ENCODE peak calls at places on chromosomes 5 and 9, in ten cellular contexts. D is stomach, V is esophagus squamous epithelium, A is body of pancreas, K is K562, B is colonic mucosa, L is gastrocnemius medialis, C is iPS DF 6.9, M is hepatocyte, O is IMR-90. N is an unnamed sample. For H3K36me3, the result is how much of the 10 kb centered on the place peaks cover.

GRCh38 chr5:10633271-10634049 is 69.6 kb downstream of the ANKRD33B start:
- DNase-seq in D (no peak), V (no peak), A (no peak), K (no peak), B (no peak), L (no peak), C (no peak), M (no peak), O (no peak), N (no peak)

GRCh38 chr5:160272041-160272663 is 40.2 kb downstream of the CCNJL start:
- DNase-seq in D (no peak), V (no peak), A (no peak), K (no peak), B (no peak), L (no peak), C (no peak), M (no peak), O (no peak), N (no peak)

GRCh38 chr9:120482424-120483186 is 97.4 kb downstream of the CDK5RAP2 start:
- DNase-seq in D (no peak), V (no peak), A (peak), K (no peak), B (no peak), L (peak), C (no peak), M (no peak), O (no peak), N (no peak)

GRCh38 chr9:124467410-124468060 is 17.3 kb downstream of the ADGRD2 start:
- DNase-seq in D (no peak), V (no peak), A (no peak), K (no peak), B (no peak), L (no peak), C (no peak), M (no peak), O (no peak), N (no peak)

GRCh38 chr5:53170748-53171349 is 61.3 kb upstream of the MOCS2 start:
- DNase-seq in D (no peak), V (no peak), A (no peak), K (peak), B (no peak), L (no peak), C (no peak), M (peak), O (peak), N (peak)

GRCh38 chr5:55675119-55675518 is 37.0 kb downstream of the SLC38A9 start:
- DNase-seq in D (no peak), V (no peak), A (no peak), K (no peak), B (no peak), L (no peak), C (no peak), M (no peak), O (peak), N (no peak)

GRCh38 chr5:153991168-153991567 is 47.5 kb downstream of the FAM114A2 start:
- DNase-seq in D (no peak), V (no peak), A (no peak), K (no peak), B (no peak), L (no peak), C (no peak), M (no peak), O (no peak), N (no peak)

GRCh38 chr9:38422555-38423245 is 1.6 kb downstream of the IGFBPL1 start:
- DNase-seq in D (no peak), V (no peak), A (no peak), K (no peak), B (no peak), L (no peak), C (no peak), M (no peak), O (no peak), N (no peak)

GRCh38 chr9:489198-490197 is 274.8 kb downstream of the DOCK8 start:
- DNase-seq in D (peak), V (no peak), A (peak), K (no peak), B (no peak), L (no peak), C (no peak), M (no peak), O (no peak), N (no peak)

GRCh38 chr5:135016926-135017325 is 17.1 kb downstream of the PITX1 start:
- DNase-seq in D (peak), V (no peak), A (no peak), K (no peak), B (peak), L (no peak), C (no peak), M (no peak), O (no peak), N (no peak)

GRCh38 chr9:129197978-129198736 is 20.1 kb upstream of the IER5L start:
- DNase-seq in D (no peak), V (no peak), A (peak), K (no peak), B (peak), L (peak), C (no peak), M (peak), O (peak), N (peak)

GRCh38 chr5:131932235-131932634 is 13.2 kb downstream of the MEIKIN start:
- DNase-seq in D (no peak), V (no peak), A (no peak), K (no peak), B (no peak), L (no peak), C (peak), M (no peak), O (no peak), N (no peak)

GRCh38 chr5:83025690-83026472 is 51.3 kb downstream of the TMEM167A start:
- DNase-seq in D (no peak), V (no peak), A (no peak), K (peak), B (no peak), L (no peak), C (no peak), M (no peak), O (peak), N (no peak)

GRCh38 chr5:177438468-177438867 is 8.1 kb upstream of the PRR7 start:
- DNase-seq in D (no peak), V (no peak), A (no peak), K (no peak), B (no peak), L (no peak), C (no peak), M (no peak), O (no peak), N (no peak)

GRCh38 chr5:62354028-62354874 is 48.2 kb downstream of the KIF2A start:
- DNase-seq in D (no peak), V (no peak), A (no peak), K (peak), B (no peak), L (no peak), C (no peak), M (peak), O (peak), N (peak)

GRCh38 chr9:74078647-74079046 is 418.5 kb upstream of the RORB start:
- DNase-seq in D (no peak), V (no peak), A (no peak), K (no peak), B (no peak), L (no peak), C (no peak), M (no peak), O (no peak), N (peak)

GRCh38 chr5:157390924-157391297 is 69.1 kb upstream of the NIPAL4 start:
- DNase-seq in D (no peak), V (no peak), A (no peak), K (no peak), B (no peak), L (no peak), C (no peak), M (no peak), O (no peak), N (no peak)

GRCh38 chr5:81128416-81128815 is 104.7 kb upstream of the CKMT2 start:
- DNase-seq in D (no peak), V (no peak), A (no peak), K (no peak), B (no peak), L (no peak), C (no peak), M (no peak), O (no peak), N (no peak)

DNA sequence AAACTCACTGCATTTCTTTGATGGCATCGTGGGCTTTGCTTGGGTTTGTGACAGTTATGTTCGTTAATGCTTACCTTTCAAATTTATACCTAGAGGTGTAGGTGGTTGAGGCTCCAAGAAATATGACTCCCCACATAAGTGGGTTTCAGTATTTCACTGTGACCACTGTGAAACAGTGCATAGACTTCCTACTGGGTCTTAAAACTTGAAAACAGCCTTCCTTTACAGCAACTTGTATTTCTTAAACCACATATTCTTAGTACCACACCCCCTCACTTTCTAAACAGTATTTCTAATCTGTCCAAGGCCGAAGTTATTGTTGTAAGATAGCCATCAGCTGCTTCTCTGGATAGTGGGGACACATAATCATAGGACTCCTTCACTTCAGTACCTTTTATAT is 48.3 kb downstream of the TMEFF1 start:
- DNase-seq in D (no peak), V (no peak), A (no peak), K (no peak), B (no peak), L (no peak), C (no peak), M (no peak), O (no peak), N (no peak)
- H3K36me3 ChIP-seq in D (under half), V (under half), A (under half), K (under half), B (under half), L (under half), C (under half), M (under half), O (under half), N (under half)

GRCh38 chr5:14187660-14188059 is 44.5 kb downstream of the TRIO start:
- DNase-seq in D (no peak), V (no peak), A (no peak), K (no peak), B (no peak), L (no peak), C (no peak), M (no peak), O (no peak), N (peak)
- H3K27ac ChIP-seq in D (peak), V (peak), A (no peak), K (no peak), B (no peak), L (no peak), C (no peak), M (no peak), O (peak), N (no peak)

GRCh38 chr9:96813607-96814006 is 35.7 kb upstream of the ZNF510 start:
- DNase-seq in D (no peak), V (no peak), A (no peak), K (no peak), B (no peak), L (no peak), C (no peak), M (no peak), O (no peak), N (no peak)

GRCh38 chr9:96817973-96818372 is 36.3 kb downstream of the ZNF782 start:
- DNase-seq in D (no peak), V (no peak), A (no peak), K (no peak), B (no peak), L (no peak), C (no peak), M (no peak), O (no peak), N (no peak)

DNA sequence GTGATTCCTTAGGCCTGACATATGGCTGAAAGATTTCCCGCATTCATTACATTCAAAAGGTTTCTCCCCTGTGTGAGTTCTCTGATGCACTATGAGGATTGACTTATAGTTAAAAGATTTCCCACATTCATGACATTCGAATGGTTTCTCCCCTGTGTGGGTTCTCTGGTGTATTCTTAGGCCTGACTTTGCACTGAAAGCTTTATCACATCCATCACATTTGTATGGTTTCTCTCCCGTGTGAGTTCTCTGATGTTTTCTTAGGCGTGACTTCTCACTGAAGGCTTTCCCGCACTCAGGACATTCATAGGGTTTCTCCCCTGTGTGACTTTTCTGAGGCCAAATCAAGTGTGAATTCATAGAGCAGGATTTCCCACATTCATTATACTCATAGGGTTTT is 35.8 kb downstream of the ZNF782 start:
- DNase-seq in D (no peak), V (no peak), A (no peak), K (no peak), B (no peak), L (no peak), C (no peak), M (no peak), O (no peak), N (no peak)
- H3K36me3 ChIP-seq in D (half or more), V (under half), A (under half), K (under half), B (under half), L (under half), C (under half), M (under half), O (under half), N (under half)

DNA sequence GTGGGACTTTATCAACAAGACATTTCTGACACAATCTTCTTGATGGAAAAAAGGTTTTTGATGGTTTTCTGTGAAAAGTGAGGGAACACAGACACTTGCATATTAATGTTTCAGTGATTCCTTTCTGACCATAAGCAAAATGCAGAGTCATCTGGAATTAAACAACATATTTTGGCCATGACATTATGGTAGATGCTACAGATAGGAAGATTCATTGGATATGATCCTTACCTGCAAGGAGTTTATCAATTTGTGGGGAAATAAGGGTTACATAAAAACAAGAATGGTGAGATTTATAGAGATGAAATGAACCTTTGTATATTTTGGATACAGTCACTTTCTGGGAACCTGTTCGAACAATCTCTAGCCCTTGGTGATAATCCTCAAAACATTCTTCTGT is 155.3 kb upstream of the GNA14 start:
- DNase-seq in D (no peak), V (no peak), A (no peak), K (no peak), B (no peak), L (no peak), C (no peak), M (no peak), O (no peak), N (no peak)
- H3K27ac ChIP-seq in D (no peak), V (no peak), A (no peak), K (no peak), B (no peak), L (no peak), C (no peak), M (no peak), O (no peak), N (no peak)

GRCh38 chr5:16671208-16671607 is 54.4 kb upstream of the RETREG1 start:
- DNase-seq in D (no peak), V (no peak), A (peak), K (no peak), B (no peak), L (no peak), C (no peak), M (no peak), O (no peak), N (no peak)
- H3K36me3 ChIP-seq in D (half or more), V (under half), A (under half), K (under half), B (under half), L (under half), C (half or more), M (under half), O (half or more), N (half or more)